ENCODE peak calls at places on chromosomes 4 and X, in ten cellular contexts. One of them, this sample, is unnamed.

GRCh38 chr4:185408432-185408831 is 11.8 kb downstream of the ANKRD37 start:
- DNase-seq in HCT116: no peak
- DNase-seq in AG04450: no peak
- DNase-seq in Peyer's patch: no peak
- DNase-seq in GM12865: no peak
- DNase-seq in GM13977: no peak
- DNase-seq in A549: no peak
- DNase-seq in PC-3: no peak
- DNase-seq in bronchial epithelial cell: no peak
- DNase-seq in GM12878: no peak
- DNase-seq in this sample: no peak

GRCh38 chr4:8079031-8079885 is 79.4 kb downstream of the ABLIM2 start:
- DNase-seq in HCT116: no peak
- DNase-seq in AG04450: no peak
- DNase-seq in Peyer's patch: no peak
- DNase-seq in GM12865: no peak
- DNase-seq in GM13977: no peak
- DNase-seq in A549: no peak
- DNase-seq in PC-3: no peak
- DNase-seq in bronchial epithelial cell: no peak
- DNase-seq in GM12878: no peak
- DNase-seq in this sample: no peak

GRCh38 chrX:49184294-49185061 is 1.7 kb downstream of the PRICKLE3 start:
- DNase-seq in HCT116: peak
- DNase-seq in AG04450: no peak
- DNase-seq in Peyer's patch: peak
- DNase-seq in GM12865: peak
- DNase-seq in GM13977: no peak
- DNase-seq in A549: peak
- DNase-seq in PC-3: peak
- DNase-seq in bronchial epithelial cell: peak
- DNase-seq in GM12878: no peak
- DNase-seq in this sample: no peak

GRCh38 chr4:629916-630641 is 4.7 kb downstream of the PDE6B start:
- DNase-seq in HCT116: no peak
- DNase-seq in AG04450: no peak
- DNase-seq in Peyer's patch: no peak
- DNase-seq in GM12865: no peak
- DNase-seq in GM13977: no peak
- DNase-seq in A549: no peak
- DNase-seq in PC-3: no peak
- DNase-seq in bronchial epithelial cell: no peak
- DNase-seq in GM12878: no peak
- DNase-seq in this sample: no peak

GRCh38 chrX:10526442-10526841 is 93.9 kb downstream of the MID1 start:
- DNase-seq in HCT116: no peak
- DNase-seq in AG04450: no peak
- DNase-seq in Peyer's patch: no peak
- DNase-seq in GM12865: no peak
- DNase-seq in GM13977: no peak
- DNase-seq in A549: no peak
- DNase-seq in PC-3: no peak
- DNase-seq in bronchial epithelial cell: no peak
- DNase-seq in GM12878: no peak
- DNase-seq in this sample: no peak

GRCh38 chrX:113548308-113549015 is 707.8 kb upstream of the AMOT start:
- DNase-seq in HCT116: no peak
- DNase-seq in AG04450: no peak
- DNase-seq in Peyer's patch: no peak
- DNase-seq in GM12865: no peak
- DNase-seq in GM13977: no peak
- DNase-seq in A549: no peak
- DNase-seq in PC-3: no peak
- DNase-seq in bronchial epithelial cell: no peak
- DNase-seq in GM12878: no peak
- DNase-seq in this sample: no peak

GRCh38 chr4:139767168-139767567 is 101.5 kb downstream of the MGST2 start:
- DNase-seq in HCT116: no peak
- DNase-seq in AG04450: no peak
- DNase-seq in Peyer's patch: no peak
- DNase-seq in GM12865: no peak
- DNase-seq in GM13977: no peak
- DNase-seq in A549: no peak
- DNase-seq in PC-3: no peak
- DNase-seq in bronchial epithelial cell: no peak
- DNase-seq in GM12878: no peak
- DNase-seq in this sample: no peak

GRCh38 chr4:74444891-74445642 is at the start of gene AREG:
- DNase-seq in HCT116: peak
- DNase-seq in AG04450: no peak
- DNase-seq in Peyer's patch: peak
- DNase-seq in GM12865: peak
- DNase-seq in GM13977: peak
- DNase-seq in A549: peak
- DNase-seq in PC-3: peak
- DNase-seq in bronchial epithelial cell: peak
- DNase-seq in GM12878: peak
- DNase-seq in this sample: peak

GRCh38 chr4:186643501-186644315 is 79.9 kb downstream of the FAT1 start:
- DNase-seq in HCT116: no peak
- DNase-seq in AG04450: no peak
- DNase-seq in Peyer's patch: no peak
- DNase-seq in GM12865: no peak
- DNase-seq in GM13977: no peak
- DNase-seq in A549: peak
- DNase-seq in PC-3: peak
- DNase-seq in bronchial epithelial cell: peak
- DNase-seq in GM12878: no peak
- DNase-seq in this sample: no peak

GRCh38 chr4:76792418-76792817 is 105.5 kb downstream of the SOWAHB start:
- DNase-seq in HCT116: no peak
- DNase-seq in AG04450: no peak
- DNase-seq in Peyer's patch: no peak
- DNase-seq in GM12865: no peak
- DNase-seq in GM13977: no peak
- DNase-seq in A549: no peak
- DNase-seq in PC-3: no peak
- DNase-seq in bronchial epithelial cell: no peak
- DNase-seq in GM12878: no peak
- DNase-seq in this sample: no peak

GRCh38 chr4:88418411-88418810 is 38.5 kb upstream of the HERC5 start:
- DNase-seq in HCT116: no peak
- DNase-seq in AG04450: no peak
- DNase-seq in Peyer's patch: no peak
- DNase-seq in GM12865: no peak
- DNase-seq in GM13977: no peak
- DNase-seq in A549: no peak
- DNase-seq in PC-3: no peak
- DNase-seq in bronchial epithelial cell: no peak
- DNase-seq in GM12878: no peak
- DNase-seq in this sample: no peak

GRCh38 chrX:4225086-4225485 is 511.6 kb upstream of the PRKX start:
- DNase-seq in HCT116: no peak
- DNase-seq in AG04450: no peak
- DNase-seq in Peyer's patch: no peak
- DNase-seq in GM12865: no peak
- DNase-seq in GM13977: no peak
- DNase-seq in A549: no peak
- DNase-seq in PC-3: no peak
- DNase-seq in bronchial epithelial cell: no peak
- DNase-seq in GM12878: no peak
- DNase-seq in this sample: no peak

GRCh38 chr4:3767569-3768288 is 1.5 kb downstream of the ADRA2C start:
- DNase-seq in HCT116: no peak
- DNase-seq in AG04450: no peak
- DNase-seq in Peyer's patch: no peak
- DNase-seq in GM12865: peak
- DNase-seq in GM13977: no peak
- DNase-seq in A549: no peak
- DNase-seq in PC-3: no peak
- DNase-seq in bronchial epithelial cell: peak
- DNase-seq in GM12878: no peak
- DNase-seq in this sample: no peak

GRCh38 chr4:152482211-152482610 is 53.7 kb downstream of the FBXW7 start:
- DNase-seq in HCT116: no peak
- DNase-seq in AG04450: no peak
- DNase-seq in Peyer's patch: no peak
- DNase-seq in GM12865: no peak
- DNase-seq in GM13977: no peak
- DNase-seq in A549: no peak
- DNase-seq in PC-3: peak
- DNase-seq in bronchial epithelial cell: peak
- DNase-seq in GM12878: no peak
- DNase-seq in this sample: no peak

GRCh38 chr4:72567821-72568620 is 1.0 kb downstream of the ADAMTS3 start:
- DNase-seq in HCT116: no peak
- DNase-seq in AG04450: peak
- DNase-seq in Peyer's patch: peak
- DNase-seq in GM12865: peak
- DNase-seq in GM13977: peak
- DNase-seq in A549: peak
- DNase-seq in PC-3: peak
- DNase-seq in bronchial epithelial cell: peak
- DNase-seq in GM12878: no peak
- DNase-seq in this sample: no peak

GRCh38 chr4:159413252-159413941 is 310.5 kb downstream of the RAPGEF2 start:
- DNase-seq in HCT116: no peak
- DNase-seq in AG04450: no peak
- DNase-seq in Peyer's patch: no peak
- DNase-seq in GM12865: no peak
- DNase-seq in GM13977: no peak
- DNase-seq in A549: no peak
- DNase-seq in PC-3: peak
- DNase-seq in bronchial epithelial cell: peak
- DNase-seq in GM12878: no peak
- DNase-seq in this sample: no peak

GRCh38 chr4:99832854-99833253 is 16.2 kb downstream of the DAPP1 start:
- DNase-seq in HCT116: no peak
- DNase-seq in AG04450: no peak
- DNase-seq in Peyer's patch: no peak
- DNase-seq in GM12865: no peak
- DNase-seq in GM13977: no peak
- DNase-seq in A549: no peak
- DNase-seq in PC-3: no peak
- DNase-seq in bronchial epithelial cell: no peak
- DNase-seq in GM12878: no peak
- DNase-seq in this sample: no peak

GRCh38 chr4:536351-536972 is 37.5 kb downstream of the PIGG start:
- DNase-seq in HCT116: no peak
- DNase-seq in AG04450: no peak
- DNase-seq in Peyer's patch: no peak
- DNase-seq in GM12865: no peak
- DNase-seq in GM13977: no peak
- DNase-seq in A549: no peak
- DNase-seq in PC-3: no peak
- DNase-seq in bronchial epithelial cell: no peak
- DNase-seq in GM12878: no peak
- DNase-seq in this sample: no peak

GRCh38 chr4:56641494-56642051 is 39.5 kb downstream of the HOPX start:
- DNase-seq in HCT116: peak
- DNase-seq in AG04450: peak
- DNase-seq in Peyer's patch: no peak
- DNase-seq in GM12865: no peak
- DNase-seq in GM13977: no peak
- DNase-seq in A549: peak
- DNase-seq in PC-3: peak
- DNase-seq in bronchial epithelial cell: peak
- DNase-seq in GM12878: no peak
- DNase-seq in this sample: no peak

GRCh38 chr4:107380836-107381438 is 339.1 kb downstream of the PAPSS1 start:
- DNase-seq in HCT116: no peak
- DNase-seq in AG04450: no peak
- DNase-seq in Peyer's patch: no peak
- DNase-seq in GM12865: no peak
- DNase-seq in GM13977: no peak
- DNase-seq in A549: no peak
- DNase-seq in PC-3: no peak
- DNase-seq in bronchial epithelial cell: no peak
- DNase-seq in GM12878: no peak
- DNase-seq in this sample: no peak
- TF ChIP-seq CTCF in HCT116: peak
- TF ChIP-seq CTCF in AG04450: no peak
- TF ChIP-seq CTCF in Peyer's patch: no peak
- TF ChIP-seq CTCF in GM12865: no peak
- TF ChIP-seq CTCF in GM13977: no peak
- TF ChIP-seq CTCF in A549: no peak
- TF ChIP-seq CTCF in PC-3: peak
- TF ChIP-seq CTCF in bronchial epithelial cell: no peak
- TF ChIP-seq CTCF in GM12878: no peak
- TF ChIP-seq CTCF in this sample: no peak

GRCh38 chr4:38318737-38319455 is 345.1 kb upstream of the KLF3 start:
- DNase-seq in HCT116: peak
- DNase-seq in AG04450: peak
- DNase-seq in Peyer's patch: peak
- DNase-seq in GM12865: peak
- DNase-seq in GM13977: peak
- DNase-seq in A549: peak
- DNase-seq in PC-3: peak
- DNase-seq in bronchial epithelial cell: peak
- DNase-seq in GM12878: peak
- DNase-seq in this sample: peak
- TF ChIP-seq CTCF in HCT116: no peak
- TF ChIP-seq CTCF in AG04450: no peak
- TF ChIP-seq CTCF in Peyer's patch: no peak
- TF ChIP-seq CTCF in GM12865: no peak
- TF ChIP-seq CTCF in GM13977: peak
- TF ChIP-seq CTCF in A549: no peak
- TF ChIP-seq CTCF in PC-3: no peak
- TF ChIP-seq CTCF in bronchial epithelial cell: no peak
- TF ChIP-seq CTCF in GM12878: no peak
- TF ChIP-seq CTCF in this sample: no peak

GRCh38 chr4:158259955-158260575 is 49.8 kb downstream of the TMEM144 start:
- DNase-seq in HCT116: peak
- DNase-seq in AG04450: no peak
- DNase-seq in Peyer's patch: no peak
- DNase-seq in GM12865: peak
- DNase-seq in GM13977: no peak
- DNase-seq in A549: no peak
- DNase-seq in PC-3: peak
- DNase-seq in bronchial epithelial cell: peak
- DNase-seq in GM12878: no peak
- DNase-seq in this sample: no peak

GRCh38 chr4:158255727-158256324 is 45.5 kb downstream of the TMEM144 start:
- DNase-seq in HCT116: peak
- DNase-seq in AG04450: peak
- DNase-seq in Peyer's patch: no peak
- DNase-seq in GM12865: peak
- DNase-seq in GM13977: peak
- DNase-seq in A549: peak
- DNase-seq in PC-3: peak
- DNase-seq in bronchial epithelial cell: peak
- DNase-seq in GM12878: no peak
- DNase-seq in this sample: no peak

GRCh38 chr4:158261480-158261879 is 51.2 kb downstream of the TMEM144 start:
- DNase-seq in HCT116: no peak
- DNase-seq in AG04450: no peak
- DNase-seq in Peyer's patch: no peak
- DNase-seq in GM12865: no peak
- DNase-seq in GM13977: no peak
- DNase-seq in A549: no peak
- DNase-seq in PC-3: no peak
- DNase-seq in bronchial epithelial cell: no peak
- DNase-seq in GM12878: no peak
- DNase-seq in this sample: no peak
- TF ChIP-seq CTCF in HCT116: no peak
- TF ChIP-seq CTCF in AG04450: no peak
- TF ChIP-seq CTCF in Peyer's patch: no peak
- TF ChIP-seq CTCF in GM12865: no peak
- TF ChIP-seq CTCF in GM13977: no peak
- TF ChIP-seq CTCF in A549: no peak
- TF ChIP-seq CTCF in PC-3: no peak
- TF ChIP-seq CTCF in bronchial epithelial cell: no peak
- TF ChIP-seq CTCF in GM12878: no peak
- TF ChIP-seq CTCF in this sample: no peak

GRCh38 chrX:30935985-30936384 is 46.9 kb upstream of the TAB3 start:
- DNase-seq in HCT116: peak
- DNase-seq in AG04450: no peak
- DNase-seq in Peyer's patch: no peak
- DNase-seq in GM12865: peak
- DNase-seq in GM13977: no peak
- DNase-seq in A549: peak
- DNase-seq in PC-3: peak
- DNase-seq in bronchial epithelial cell: peak
- DNase-seq in GM12878: no peak
- DNase-seq in this sample: no peak
- TF ChIP-seq CTCF in HCT116: peak
- TF ChIP-seq CTCF in AG04450: peak
- TF ChIP-seq CTCF in Peyer's patch: no peak
- TF ChIP-seq CTCF in GM12865: no peak
- TF ChIP-seq CTCF in GM13977: peak
- TF ChIP-seq CTCF in A549: no peak
- TF ChIP-seq CTCF in PC-3: peak
- TF ChIP-seq CTCF in bronchial epithelial cell: peak
- TF ChIP-seq CTCF in GM12878: no peak
- TF ChIP-seq CTCF in this sample: no peak